ENCODE peak calls at places on chromosome 13, in five cellular contexts. M is lower lobe of right lung, H is gastroesophageal sphincter, X is pancreas, S is upper lobe of right lung. P is an unnamed sample.

GRCh38 chr13:96090240-96091101 is 564 bp downstream of the HS6ST3 start:
- ATAC-seq in M (peak), H (peak), X (peak), S (peak), P (peak)

GRCh38 chr13:44125943-44126469 is 246.3 kb downstream of the LACC1 start:
- ATAC-seq in H (no peak), X (no peak), S (no peak), M (no peak), P (no peak)

GRCh38 chr13:26760835-26761582 is 423 bp upstream of the GPR12 start:
- ATAC-seq in X (no peak), S (peak), H (peak), M (no peak), P (no peak)

GRCh38 chr13:97261254-97262015 is 39.3 kb downstream of the MBNL2 start:
- ATAC-seq in M (no peak), X (no peak), S (peak), H (no peak), P (no peak)

GRCh38 chr13:45143346-45143751 is 23.0 kb downstream of the GTF2F2 start:
- ATAC-seq in H (no peak), X (no peak), M (no peak), S (no peak), P (peak)

GRCh38 chr13:21798181-21798580 is 127.3 kb downstream of the FGF9 start:
- ATAC-seq in M (no peak), S (no peak), H (no peak), X (no peak), P (no peak)

GRCh38 chr13:79659161-79659560 is 178.2 kb downstream of the NDFIP2 start:
- ATAC-seq in M (no peak), S (peak), X (peak), H (peak), P (peak)

GRCh38 chr13:97058896-97059295 is 64.6 kb upstream of the OXGR1 start:
- ATAC-seq in M (no peak), H (no peak), S (no peak), X (no peak), P (no peak)

GRCh38 chr13:41827507-41828213 is 133.2 kb downstream of the VWA8 start:
- ATAC-seq in S (no peak), M (peak), H (peak), X (peak), P (peak)

P was measured in esophagus mucosa.